ENCODE peak calls at places on chromosomes 16 and 17, in four cellular contexts. P is activated CD8-positive, alpha-beta T cell treated with anti-CD3 and anti-CD28 coated beads, Interleukin-2, amount 10 ng/mL, durations not matched to agents 7 days and 5 days; F is fibroblast of lung; Z is A549. E is an unnamed sample.

GRCh38 chr17:17837966-17838962 is 1.5 kb upstream of the SREBF1 start:
- DNase-seq in P (no peak), F (peak), Z (peak), E (no peak)

GRCh38 chr16:23608194-23608593 is 12.1 kb upstream of the NDUFAB1 start:
- DNase-seq in P (no peak), F (peak), Z (no peak), E (no peak)

GRCh38 chr17:45574376-45574775 is 83.9 kb upstream of the PLEKHM1 start:
- DNase-seq in P (no peak), F (peak), Z (no peak), E (no peak)

GRCh38 chr17:56652608-56653007 is 59.1 kb downstream of the NOG start:
- DNase-seq in P (no peak), F (no peak), Z (no peak), E (no peak)

GRCh38 chr16:75029854-75030253 is 31.0 kb downstream of the ZNRF1 start:
- DNase-seq in P (no peak), F (peak), Z (no peak), E (no peak)

GRCh38 chr16:46961373-46962353 is 11.8 kb downstream of the DNAJA2 start:
- DNase-seq in P (peak), F (no peak), Z (no peak), E (no peak)

GRCh38 chr17:36743130-36743529 is 141.7 kb downstream of the MRM1 start:
- DNase-seq in P (no peak), F (no peak), Z (no peak), E (peak)

GRCh38 chr16:8634991-8635736 is 13.7 kb downstream of the METTL22 start:
- DNase-seq in P (no peak), F (peak), Z (peak), E (peak)

GRCh38 chr17:75531724-75532090 is 6.2 kb downstream of the LLGL2 start:
- DNase-seq in P (no peak), F (no peak), Z (no peak), E (no peak)

GRCh38 chr17:32253117-32253611 is 12.5 kb upstream of the RHBDL3 start:
- DNase-seq in P (peak), F (peak), Z (peak), E (peak)

GRCh38 chr16:1989826-1990335 is at the start of gene SYNGR3:
- DNase-seq in P (no peak), F (no peak), Z (no peak), E (no peak)

GRCh38 chr17:81903896-81904599 is 2.0 kb downstream of the NPB start:
- DNase-seq in P (no peak), F (no peak), Z (no peak), E (no peak)

GRCh38 chr17:78317817-78318400 is 42.0 kb downstream of the SOCS3 start:
- DNase-seq in P (no peak), F (no peak), Z (no peak), E (no peak)

GRCh38 chr16:68272501-68273209 is 8.3 kb downstream of the SLC7A6 start:
- DNase-seq in P (peak), F (no peak), Z (no peak), E (no peak)

GRCh38 chr17:19551708-19552148 is 18.1 kb downstream of the SLC47A1 start:
- DNase-seq in P (no peak), F (no peak), Z (no peak), E (no peak)

GRCh38 chr17:80034977-80035686 is 540 bp downstream of the TBC1D16 start:
- DNase-seq in P (peak), F (peak), Z (no peak), E (peak)

GRCh38 chr17:3032258-3033247 is 30.9 kb downstream of the OR1D5 start:
- DNase-seq in P (no peak), F (no peak), Z (no peak), E (peak)

GRCh38 chr17:21689604-21690003 is 2.7 kb upstream of the KCNJ18 start:
- DNase-seq in P (no peak), F (peak), Z (peak), E (no peak)

GRCh38 chr17:35094902-35095301 is 24.8 kb downstream of the RAD51D start:
- DNase-seq in P (no peak), F (peak), Z (no peak), E (no peak)

GRCh38 chr17:43220511-43221125 is 7.8 kb downstream of the CCDC200 start:
- DNase-seq in P (no peak), F (no peak), Z (no peak), E (peak)

GRCh38 chr16:65429504-65430149 is 307.8 kb upstream of the CDH11 start:
- DNase-seq in P (no peak), F (no peak), Z (no peak), E (no peak)

GRCh38 chr16:48824271-48824670 is 214.3 kb upstream of the N4BP1 start:
- DNase-seq in P (no peak), F (no peak), Z (no peak), E (no peak)

GRCh38 chr16:11706180-11706742 is 36.4 kb downstream of the TXNDC11 start:
- DNase-seq in P (no peak), F (peak), Z (no peak), E (no peak)

GRCh38 chr17:77556408-77557068 is 402.0 kb upstream of the TNRC6C start:
- DNase-seq in P (no peak), F (no peak), Z (no peak), E (no peak)

E was measured in spleen.